ENCODE peak calls at places on chromosomes 12 and 14, in nine cellular contexts. V is adrenal gland; P is CD8-positive, alpha-beta T cell; I is NCI-H748 treated with DMSO at 0.1 percent for 48 hours; E is central memory CD4-positive, alpha-beta T cell; F is ACHN; A is naive thymus-derived CD8-positive, alpha-beta T cell; R is smooth muscle cell of the brain vasculature; O is stimulated activated CD4-positive, alpha-beta T cell treated with anti-CD3 and anti-CD28 coated beads, Interleukin-1b, Interleukin-23, amount 100 ng/mL, for 1 hour. C is an unnamed sample.

GRCh38 chr12:116544656-116545055 is 14.5 kb upstream of the MAP1LC3B2 start:
- DNase-seq in V (no peak), P (no peak), I (no peak), E (no peak), F (no peak), A (no peak), R (no peak), O (no peak), C (no peak)

GRCh38 chr14:73745571-73746539 is 31.7 kb upstream of the PNMA1 start:
- DNase-seq in V (no peak), P (no peak), I (no peak), E (no peak), F (no peak), A (no peak), R (no peak), O (no peak), C (no peak)

GRCh38 chr12:57726884-57727757 is 11.4 kb downstream of the AGAP2 start:
- DNase-seq in V (peak), P (peak), I (no peak), E (no peak), F (peak), A (no peak), R (no peak), O (no peak), C (no peak)

GRCh38 chr12:6957741-6958608 is 6.8 kb downstream of the PTPN6 start:
- DNase-seq in V (no peak), P (no peak), I (no peak), E (no peak), F (no peak), A (no peak), R (no peak), O (no peak), C (no peak)

GRCh38 chr12:90399317-90399716 is 555.7 kb downstream of the CCER1 start:
- DNase-seq in V (no peak), P (no peak), I (no peak), E (no peak), F (no peak), A (no peak), R (no peak), O (no peak), C (no peak)

GRCh38 chr14:63893701-63894458 is 41.1 kb downstream of the SYNE2 start:
- DNase-seq in V (no peak), P (no peak), I (no peak), E (no peak), F (peak), A (no peak), R (peak), O (no peak), C (peak)

GRCh38 chr14:90491868-90492560 is 95.2 kb downstream of the CALM1 start:
- DNase-seq in V (no peak), P (no peak), I (no peak), E (no peak), F (no peak), A (no peak), R (no peak), O (no peak), C (no peak)

GRCh38 chr12:27899151-27899661 is 73.3 kb downstream of the PTHLH start:
- DNase-seq in V (no peak), P (no peak), I (no peak), E (no peak), F (no peak), A (no peak), R (peak), O (no peak), C (peak)